ENCODE peak calls at places on chromosomes 6 and 20, in four cellular contexts. One of them, this sample, is unnamed. For H3K9me3, the result is how much of the 10 kb centered on the place peaks cover.

GRCh38 chr20:51412333-51412761 is 130.2 kb downstream of the NFATC2 start:
- DNase-seq in left lung: no peak
- DNase-seq in breast epithelium: peak
- DNase-seq in pancreas: no peak
- DNase-seq in this sample: no peak

GRCh38 chr20:22977047-22977785 is 57.9 kb upstream of the SSTR4 start:
- DNase-seq in left lung: no peak
- DNase-seq in breast epithelium: peak
- DNase-seq in pancreas: no peak
- DNase-seq in this sample: no peak

GRCh38 chr6:83853178-83853967 is at the start of gene RIPPLY2:
- DNase-seq in left lung: peak
- DNase-seq in breast epithelium: no peak
- DNase-seq in pancreas: peak
- DNase-seq in this sample: no peak

GRCh38 chr20:53657289-53657678 is 63.6 kb upstream of the ZNF217 start:
- DNase-seq in left lung: no peak
- DNase-seq in breast epithelium: no peak
- DNase-seq in pancreas: no peak
- DNase-seq in this sample: no peak

GRCh38 chr20:10076126-10077080 is 41.6 kb downstream of the ANKEF1 start:
- DNase-seq in left lung: no peak
- DNase-seq in breast epithelium: no peak
- DNase-seq in pancreas: no peak
- DNase-seq in this sample: no peak

GRCh38 chr6:119446623-119447008 is 97.1 kb upstream of the MAN1A1 start:
- DNase-seq in left lung: no peak
- DNase-seq in breast epithelium: no peak
- DNase-seq in pancreas: peak
- DNase-seq in this sample: no peak

GRCh38 chr6:163958646-163959045 is 544.1 kb downstream of the QKI start:
- DNase-seq in left lung: no peak
- DNase-seq in breast epithelium: no peak
- DNase-seq in pancreas: no peak
- DNase-seq in this sample: no peak

GRCh38 chr6:51468704-51469103 is 618.7 kb downstream of the PKHD1 start:
- DNase-seq in left lung: no peak
- DNase-seq in breast epithelium: no peak
- DNase-seq in pancreas: no peak
- DNase-seq in this sample: no peak

GRCh38 chr6:103191391-103192093 is 1668.2 kb downstream of the HACE1 start:
- DNase-seq in left lung: no peak
- DNase-seq in breast epithelium: no peak
- DNase-seq in pancreas: no peak
- DNase-seq in this sample: no peak

GRCh38 chr20:38139919-38140753 is 24.9 kb downstream of the TGM2 start:
- DNase-seq in left lung: peak
- DNase-seq in breast epithelium: no peak
- DNase-seq in pancreas: no peak
- DNase-seq in this sample: no peak

GRCh38 chr6:97865612-97866011 is 582.6 kb upstream of the MMS22L start:
- DNase-seq in left lung: no peak
- DNase-seq in breast epithelium: no peak
- DNase-seq in pancreas: no peak
- DNase-seq in this sample: no peak

GRCh38 chr6:133436652-133437051 is 195.5 kb downstream of the EYA4 start:
- DNase-seq in left lung: no peak
- DNase-seq in breast epithelium: no peak
- DNase-seq in pancreas: no peak
- DNase-seq in this sample: no peak
- H3K9me3 ChIP-seq in left lung: under half
- H3K9me3 ChIP-seq in breast epithelium: under half
- H3K9me3 ChIP-seq in pancreas: under half
- H3K9me3 ChIP-seq in this sample: under half

DNA sequence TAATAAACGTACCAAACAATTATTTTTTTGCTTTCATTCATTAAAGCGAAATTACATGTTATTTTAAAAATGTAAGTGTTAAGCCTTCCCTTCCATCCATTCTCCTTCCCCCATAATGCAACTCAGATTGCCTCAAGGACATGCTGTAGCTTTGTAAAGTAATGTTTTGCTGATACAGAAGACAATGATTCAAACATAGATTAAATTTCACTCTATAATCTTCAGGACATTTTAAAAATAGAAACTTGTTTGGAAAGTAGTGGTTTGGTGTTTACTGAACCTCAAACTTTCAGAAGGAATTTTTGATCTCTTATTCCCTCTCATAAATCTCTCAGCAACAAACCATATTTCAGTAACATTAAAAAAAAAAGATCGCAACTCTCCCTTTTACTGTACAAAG is 350.9 kb upstream of the HSF2 start:
- DNase-seq in left lung: no peak
- DNase-seq in breast epithelium: no peak
- DNase-seq in pancreas: no peak
- DNase-seq in this sample: no peak
- H3K4me3 ChIP-seq in left lung: no peak
- H3K4me3 ChIP-seq in breast epithelium: no peak
- H3K4me3 ChIP-seq in pancreas: no peak
- H3K4me3 ChIP-seq in this sample: no peak

DNA sequence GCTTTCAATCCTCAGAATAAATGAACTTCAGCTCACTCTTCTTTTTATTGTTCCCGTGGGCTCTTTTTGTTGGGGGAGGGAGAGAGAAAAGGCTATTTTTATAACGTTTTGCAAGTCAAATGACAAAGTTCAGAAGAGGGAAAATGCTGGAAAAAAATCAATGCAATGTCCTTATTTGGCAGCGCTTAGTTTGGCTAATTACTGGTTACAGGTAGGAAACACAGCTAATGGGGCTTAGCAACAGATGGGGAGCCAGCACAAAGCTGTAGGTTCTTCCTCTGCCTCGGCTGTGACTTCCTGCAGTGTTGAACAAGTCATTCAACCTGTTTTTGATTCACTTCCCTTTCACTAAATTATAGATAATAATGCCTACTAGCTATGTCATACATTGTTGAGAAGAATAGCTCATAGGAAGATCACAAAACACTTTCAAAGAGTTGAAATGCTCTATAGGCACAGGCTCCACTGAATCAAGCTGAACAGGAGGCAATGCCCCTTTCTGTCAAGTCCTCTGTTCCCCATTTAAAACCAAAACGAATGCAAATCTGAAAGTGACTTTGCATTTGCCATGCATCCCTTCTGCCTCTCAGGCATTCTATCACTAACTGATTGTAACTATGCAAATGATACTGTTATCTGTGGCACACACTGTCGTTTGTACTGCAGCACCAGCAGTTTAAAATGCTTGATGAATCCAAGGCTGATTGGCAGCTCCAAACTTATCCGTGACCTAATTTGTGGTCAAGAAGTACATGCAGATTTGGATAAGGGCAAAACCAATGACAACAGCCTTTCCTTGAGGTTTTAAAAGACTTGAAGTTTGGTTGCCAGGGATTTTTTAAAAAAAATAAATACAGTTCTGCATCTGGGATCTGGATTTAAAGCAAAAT is 1067.3 kb upstream of the MAP3K7 start:
- DNase-seq in left lung: no peak
- DNase-seq in breast epithelium: no peak
- DNase-seq in pancreas: no peak
- DNase-seq in this sample: no peak
- TF ChIP-seq CTCF in left lung: no peak
- TF ChIP-seq CTCF in breast epithelium: no peak
- TF ChIP-seq CTCF in pancreas: no peak
- TF ChIP-seq CTCF in this sample: no peak

DNA sequence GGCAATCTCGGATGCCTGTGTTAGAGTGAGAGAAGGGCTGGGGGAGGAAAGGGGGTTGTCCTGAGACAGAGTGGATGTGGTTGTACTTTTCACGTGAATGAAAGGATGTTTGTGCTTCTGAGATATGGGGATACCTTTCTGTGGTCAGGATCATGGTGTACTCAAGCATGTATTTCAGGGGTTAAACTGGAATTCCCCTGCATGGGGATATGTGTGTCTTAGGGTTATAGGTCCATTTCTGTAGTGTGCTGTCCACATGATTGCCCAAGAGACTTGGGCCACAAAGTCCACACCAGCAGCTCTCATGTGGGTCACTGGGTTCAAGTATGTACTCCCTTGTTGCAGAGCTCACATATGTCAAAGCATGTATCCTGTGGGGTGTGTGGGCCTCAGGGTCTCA is 10.5 kb downstream of the SYNGAP1 start:
- DNase-seq in left lung: no peak
- DNase-seq in breast epithelium: no peak
- DNase-seq in pancreas: no peak
- DNase-seq in this sample: no peak
- H3K9me3 ChIP-seq in left lung: under half
- H3K9me3 ChIP-seq in breast epithelium: under half
- H3K9me3 ChIP-seq in pancreas: under half
- H3K9me3 ChIP-seq in this sample: under half

DNA sequence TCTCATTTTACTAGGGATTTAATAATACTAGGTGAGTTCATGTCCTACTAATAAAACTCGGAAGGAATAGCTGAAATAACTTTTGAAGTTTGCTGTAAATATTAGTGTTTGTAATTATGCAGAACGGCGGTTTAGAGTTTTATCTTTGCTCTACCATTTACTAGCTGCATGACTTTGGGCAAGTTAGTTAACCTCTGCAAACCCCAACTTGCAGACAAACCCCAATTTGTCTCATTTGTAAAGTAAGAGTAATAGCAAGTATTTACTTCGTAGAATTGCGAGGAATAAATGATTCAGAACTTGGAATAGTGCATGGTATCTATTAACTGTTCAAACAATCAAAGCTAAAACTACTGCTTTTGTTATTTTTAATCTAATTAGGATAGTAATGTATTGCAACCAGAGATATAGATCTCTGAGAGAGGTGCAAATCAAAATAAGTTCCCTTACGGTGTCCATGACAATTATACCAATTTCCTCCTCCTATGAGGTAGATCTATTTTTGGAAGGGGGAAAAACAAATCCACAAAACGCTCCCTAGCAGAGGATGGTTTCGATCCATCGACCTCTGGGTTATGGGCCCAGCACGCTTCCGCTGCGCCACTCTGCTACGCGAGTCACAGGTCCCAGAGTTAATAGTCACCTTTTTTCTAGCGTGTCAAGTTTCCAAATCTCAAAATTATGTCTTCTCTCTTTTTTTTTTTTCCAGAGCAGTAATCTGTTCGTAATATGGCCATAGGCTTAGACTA is 35.1 kb upstream of the BTN3A2 start:
- DNase-seq in left lung: no peak
- DNase-seq in breast epithelium: no peak
- DNase-seq in pancreas: no peak
- DNase-seq in this sample: peak
- H3K4me3 ChIP-seq in left lung: no peak
- H3K4me3 ChIP-seq in breast epithelium: no peak
- H3K4me3 ChIP-seq in pancreas: no peak
- H3K4me3 ChIP-seq in this sample: no peak